ENCODE peak calls at places on chromosomes 4 and X, in seven cellular contexts. U is GM12878, L is HCT116, V is HepG2, Q is K562, G is SK-N-SH, S is H1. R is an unnamed sample.

GRCh38 chrX:11474576-11474975 is 181.4 kb downstream of the AMELX start:
- DNase-seq in G (no peak), Q (no peak), V (no peak), U (no peak), S (no peak), L (no peak), R (no peak)

GRCh38 chr4:185215261-185215660 is 5.9 kb downstream of the SNX25 start:
- DNase-seq in Q (no peak), G (no peak), U (no peak), S (no peak), V (no peak), L (no peak), R (no peak)

GRCh38 chrX:20499763-20500162 is 233.1 kb upstream of the RPS6KA3 start:
- DNase-seq in S (no peak), L (no peak), G (no peak), Q (no peak), U (no peak), V (peak; percentile 56), R (no peak)

GRCh38 chr4:23006756-23007155 is 314.0 kb downstream of the GBA3 start:
- DNase-seq in S (no peak), Q (no peak), G (no peak), L (no peak), V (no peak), U (no peak), R (no peak)

GRCh38 chrX:97743014-97743413 is 859.3 kb downstream of the RPA4 start:
- DNase-seq in L (no peak), S (no peak), G (no peak), V (no peak), Q (peak; percentile 3), U (no peak), R (no peak)

GRCh38 chrX:42725196-42725595 is 52.8 kb downstream of the PPP1R2C start:
- DNase-seq in L (no peak), G (no peak), U (no peak), V (no peak), Q (no peak), S (no peak), R (no peak)

GRCh38 chr4:137700072-137700471 is 167.8 kb upstream of the PCDH18 start:
- DNase-seq in Q (no peak), G (no peak), S (no peak), L (no peak), U (no peak), V (no peak), R (no peak)

GRCh38 chrX:41475611-41476241 is 28.6 kb downstream of the NYX start:
- DNase-seq in U (no peak), G (no peak), S (no peak), Q (no peak), V (peak; percentile 35), L (no peak), R (no peak)

GRCh38 chrX:12798601-12799000 is 7.4 kb downstream of the PRPS2 start:
- DNase-seq in L (no peak), Q (no peak), G (no peak), U (no peak), V (no peak), S (no peak), R (no peak)

GRCh38 chr4:38237139-38237538 is 276.9 kb downstream of the PTTG2 start:
- DNase-seq in U (no peak), L (no peak), G (no peak), V (peak; percentile 35), S (no peak), Q (no peak), R (no peak)

GRCh38 chrX:151860827-151861226 is 51.9 kb upstream of the MAGEA4 start:
- DNase-seq in G (no peak), U (no peak), Q (no peak), S (no peak), V (no peak), L (no peak), R (no peak)

GRCh38 chr4:110518889-110519490 is 43.0 kb downstream of the ENPEP start:
- DNase-seq in V (peak; percentile 12), S (no peak), G (peak; percentile 15), L (no peak), U (no peak), Q (peak; percentile 28), R (no peak)

GRCh38 chr4:1055721-1056590 is 44.5 kb downstream of the FGFRL1 start:
- DNase-seq in G (peak; percentile 65), S (no peak), Q (peak; percentile 69), L (no peak), U (no peak), V (no peak), R (no peak)

GRCh38 chrX:119606508-119607389 is 525 bp upstream of the NKRF start:
- DNase-seq in S (no peak), Q (no peak), U (no peak), V (no peak), G (no peak), L (peak; percentile 79), R (no peak)

GRCh38 chrX:9573282-9574106 is 108.6 kb downstream of the TBL1X start:
- DNase-seq in U (no peak), Q (no peak), V (no peak), L (no peak), G (no peak), S (no peak), R (no peak)

GRCh38 chr4:6937201-6937600 is 27.6 kb downstream of the TBC1D14 start:
- DNase-seq in U (no peak), L (no peak), V (no peak), Q (no peak), G (no peak), S (no peak), R (no peak)

GRCh38 chr4:151785484-151786157 is 24.8 kb upstream of the GATB start:
- DNase-seq in Q (no peak), U (no peak), S (no peak), L (no peak), G (no peak), V (no peak), R (no peak)

GRCh38 chrX:50838820-50839600 is 25.0 kb upstream of the SHROOM4 start:
- DNase-seq in G (no peak), S (no peak), L (no peak), U (no peak), V (no peak), Q (no peak), R (peak; percentile 30)

GRCh38 chr4:8475751-8476575 is 35.4 kb downstream of the TRMT44 start:
- DNase-seq in Q (no peak), S (no peak), V (no peak), G (no peak), L (no peak), U (no peak), R (no peak)

GRCh38 chr4:673349-674091 is 556 bp downstream of the ATP5ME start:
- DNase-seq in S (no peak), L (no peak), Q (peak; percentile 67), V (peak; percentile 46), U (no peak), G (no peak), R (peak; percentile 69)

GRCh38 chr4:170247585-170247984 is 157.8 kb upstream of the AADAT start:
- DNase-seq in S (no peak), G (no peak), U (no peak), Q (no peak), L (no peak), V (no peak), R (no peak)

GRCh38 chrX:14354541-14354940 is 174.8 kb upstream of the GLRA2 start:
- DNase-seq in V (no peak), Q (no peak), S (no peak), L (no peak), U (no peak), G (no peak), R (no peak)

GRCh38 chrX:55710701-55711100 is 6.8 kb upstream of the RRAGB start:
- DNase-seq in S (no peak), G (no peak), U (no peak), V (no peak), L (no peak), Q (no peak), R (no peak)

GRCh38 chr4:169263791-169264392 is 6.9 kb downstream of the SH3RF1 start:
- DNase-seq in U (no peak), S (no peak), Q (no peak), G (no peak), V (no peak), L (no peak), R (no peak)

GRCh38 chr4:173057442-173057841 is 111.2 kb upstream of the GALNT7 start:
- DNase-seq in G (no peak), V (no peak), U (no peak), Q (no peak), L (no peak), S (no peak), R (no peak)

GRCh38 chr4:189187531-189188052 is 753.1 kb upstream of the FRG1 start:
- DNase-seq in G (no peak), L (no peak), U (no peak), S (no peak), V (no peak), Q (no peak), R (no peak)

DNA sequence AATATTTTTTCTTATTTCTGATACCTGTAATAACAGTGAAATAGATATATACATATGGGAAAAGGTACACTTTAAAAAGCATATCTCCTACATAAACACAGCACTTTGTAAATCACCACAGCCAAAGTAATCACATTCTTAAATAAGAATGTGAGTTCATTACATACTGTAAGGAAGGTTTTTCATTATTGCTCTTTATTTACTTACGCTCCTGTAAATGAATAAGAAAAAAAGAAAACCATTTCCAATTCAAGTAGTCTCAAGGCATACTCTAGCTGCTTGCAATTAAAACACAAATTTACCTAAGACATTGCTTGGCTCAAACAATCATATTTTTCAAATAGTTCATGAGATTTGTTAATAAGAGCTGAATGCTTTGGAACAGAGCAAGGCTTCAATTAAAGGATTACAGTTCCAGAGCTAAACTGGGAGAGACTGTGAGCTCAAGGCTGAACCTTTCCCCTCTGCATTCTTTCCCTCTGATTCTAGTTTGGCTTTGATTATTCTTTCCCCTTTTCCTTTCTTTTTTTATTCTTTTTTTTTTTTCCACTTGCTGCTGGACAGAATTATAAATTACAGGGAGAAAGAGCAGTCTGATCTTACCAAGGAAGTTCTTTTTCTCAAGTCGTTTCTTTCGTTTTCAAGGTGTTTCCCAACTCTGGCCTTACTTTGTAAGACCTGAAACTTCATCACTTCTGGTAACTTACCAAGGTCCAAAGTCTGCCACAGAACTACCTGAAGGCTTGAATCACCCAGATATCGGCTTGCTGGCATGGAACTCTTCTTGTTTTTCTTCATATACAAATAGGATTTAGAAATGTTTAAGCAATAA is 278.3 kb downstream of the INPP4B start:
- DNase-seq in L (no peak), S (no peak), Q (no peak), U (peak; percentile 31), V (no peak), G (no peak), R (no peak)
- TF ChIP-seq JUND in L (peak; percentile 17), S (no peak), Q (no peak), U (no peak), V (no peak), G (no peak), R (no peak)

GRCh38 chr4:179751669-179752068 is 2309.4 kb upstream of the AGA start:
- DNase-seq in S (no peak), G (no peak), U (no peak), L (no peak), Q (no peak), V (no peak), R (no peak)
- TF ChIP-seq JUND in S (no peak), G (no peak), U (no peak), L (no peak), Q (no peak), V (no peak), R (no peak)

GRCh38 chr4:80017125-80017854 is 55.7 kb downstream of the ANTXR2 start:
- DNase-seq in S (no peak), L (no peak), U (no peak), Q (no peak), G (no peak), V (no peak), R (no peak)
- TF ChIP-seq JUND in S (no peak), L (no peak), U (no peak), Q (no peak), G (peak; percentile 54), V (no peak), R (no peak)

GRCh38 chrX:15790766-15791380 is 589 bp downstream of the ZRSR2 start:
- DNase-seq in Q (no peak), G (peak; percentile 17), V (no peak), U (peak; percentile 13), S (no peak), L (no peak), R (no peak)
- TF ChIP-seq JUND in Q (no peak), G (no peak), V (no peak), U (no peak), S (no peak), L (no peak), R (no peak)